ENCODE peak calls at places on chromosome 2, in four cellular contexts. One of them, this sample, is unnamed.

GRCh38 chr2:20313659-20314058 is 37.0 kb downstream of the PUM2 start:
- DNase-seq in foreskin melanocyte: no peak
- DNase-seq in HFFc6: peak; percentile 13
- DNase-seq in GM04503: no peak
- DNase-seq in this sample: no peak

GRCh38 chr2:147683380-147683779 is 161.4 kb upstream of the ACVR2A start:
- DNase-seq in foreskin melanocyte: no peak
- DNase-seq in GM04503: no peak
- DNase-seq in HFFc6: no peak
- DNase-seq in this sample: no peak

GRCh38 chr2:136750065-136750464 is 15.3 kb upstream of the THSD7B start:
- DNase-seq in GM04503: no peak
- DNase-seq in HFFc6: no peak
- DNase-seq in foreskin melanocyte: no peak
- DNase-seq in this sample: no peak

GRCh38 chr2:239163306-239164070 is 237.3 kb downstream of the HDAC4 start:
- DNase-seq in foreskin melanocyte: no peak
- DNase-seq in GM04503: no peak
- DNase-seq in HFFc6: no peak
- DNase-seq in this sample: no peak

GRCh38 chr2:162007447-162008040 is 66.5 kb downstream of the DPP4 start:
- DNase-seq in GM04503: no peak
- DNase-seq in HFFc6: no peak
- DNase-seq in foreskin melanocyte: no peak
- DNase-seq in this sample: no peak

GRCh38 chr2:223008936-223009335 is 43.1 kb upstream of the KCNE4 start:
- DNase-seq in HFFc6: no peak
- DNase-seq in foreskin melanocyte: no peak
- DNase-seq in GM04503: no peak
- DNase-seq in this sample: no peak

GRCh38 chr2:162291748-162292147 is 26.7 kb downstream of the IFIH1 start:
- DNase-seq in foreskin melanocyte: no peak
- DNase-seq in HFFc6: no peak
- DNase-seq in GM04503: no peak
- DNase-seq in this sample: no peak

GRCh38 chr2:127448526-127448925 is 30.3 kb downstream of the PROC start:
- DNase-seq in GM04503: peak; percentile 17
- DNase-seq in HFFc6: peak; percentile 38
- DNase-seq in foreskin melanocyte: no peak
- DNase-seq in this sample: no peak

GRCh38 chr2:187573722-187574121 is 19.5 kb upstream of the TFPI start:
- DNase-seq in GM04503: no peak
- DNase-seq in foreskin melanocyte: no peak
- DNase-seq in HFFc6: no peak
- DNase-seq in this sample: no peak

GRCh38 chr2:157751462-157752058 is 122.9 kb upstream of the ACVR1C start:
- DNase-seq in GM04503: no peak
- DNase-seq in foreskin melanocyte: no peak
- DNase-seq in HFFc6: no peak
- DNase-seq in this sample: no peak

GRCh38 chr2:172943992-172944793 is 131.5 kb upstream of the MAP3K20 start:
- DNase-seq in GM04503: no peak
- DNase-seq in HFFc6: no peak
- DNase-seq in foreskin melanocyte: no peak
- DNase-seq in this sample: no peak

GRCh38 chr2:226845717-226846116 is 9.9 kb downstream of the RHBDD1 start:
- DNase-seq in GM04503: no peak
- DNase-seq in HFFc6: no peak
- DNase-seq in foreskin melanocyte: no peak
- DNase-seq in this sample: no peak

GRCh38 chr2:238125127-238125885 is 13.2 kb upstream of the KLHL30 start:
- DNase-seq in foreskin melanocyte: no peak
- DNase-seq in HFFc6: no peak
- DNase-seq in GM04503: no peak
- DNase-seq in this sample: no peak

GRCh38 chr2:48362515-48362914 is 167.4 kb upstream of the STON1 start:
- DNase-seq in HFFc6: no peak
- DNase-seq in foreskin melanocyte: no peak
- DNase-seq in GM04503: no peak
- DNase-seq in this sample: no peak

GRCh38 chr2:128593518-128594272 is 275.0 kb upstream of the HS6ST1 start:
- DNase-seq in GM04503: no peak
- DNase-seq in HFFc6: no peak
- DNase-seq in foreskin melanocyte: no peak
- DNase-seq in this sample: no peak

GRCh38 chr2:54560146-54560881 is 104.2 kb downstream of the SPTBN1 start:
- DNase-seq in HFFc6: peak; percentile 51
- DNase-seq in foreskin melanocyte: peak; percentile 79
- DNase-seq in GM04503: no peak
- DNase-seq in this sample: no peak

GRCh38 chr2:42100696-42101585 is 53.1 kb downstream of the PKDCC start:
- DNase-seq in foreskin melanocyte: no peak
- DNase-seq in GM04503: no peak
- DNase-seq in HFFc6: peak; percentile 37
- DNase-seq in this sample: no peak

GRCh38 chr2:62919041-62919440 is 131.6 kb upstream of the OTX1 start:
- DNase-seq in GM04503: no peak
- DNase-seq in HFFc6: no peak
- DNase-seq in foreskin melanocyte: no peak
- DNase-seq in this sample: no peak

GRCh38 chr2:9570182-9571060 is 14.8 kb upstream of the ADAM17 start:
- DNase-seq in GM04503: no peak
- DNase-seq in HFFc6: no peak
- DNase-seq in foreskin melanocyte: no peak
- DNase-seq in this sample: no peak

GRCh38 chr2:238591732-238592131 is 165.0 kb downstream of the ASB1 start:
- DNase-seq in HFFc6: no peak
- DNase-seq in GM04503: no peak
- DNase-seq in foreskin melanocyte: no peak
- DNase-seq in this sample: no peak

GRCh38 chr2:167294031-167294774 is 405.9 kb downstream of the XIRP2 start:
- DNase-seq in HFFc6: no peak
- DNase-seq in GM04503: no peak
- DNase-seq in foreskin melanocyte: peak; percentile 44
- DNase-seq in this sample: peak; percentile 30